ENCODE peak calls at places on chromosomes 4 and X, in seven cellular contexts. X is HAP-1; F is activated T-helper 9 cell treated with anti-CD3 and anti-CD28 coated beads, Interleukin-2, amount 50 U/mL, for 16 hours; D is NT2/D1; G is heart right ventricle; H is right cardiac atrium; J is A549. A is an unnamed sample.

GRCh38 chr4:149914521-149915115 is 99.0 kb upstream of the IQCM start:
- DNase-seq in X (peak), F (no peak), D (peak), G (no peak), H (no peak), J (peak), A (peak)

GRCh38 chr4:67080158-67080557 is 465.1 kb downstream of the CENPC start:
- DNase-seq in X (no peak), F (no peak), D (no peak), G (no peak), H (no peak), J (no peak), A (no peak)

GRCh38 chr4:107619731-107620130 is 100.3 kb downstream of the PAPSS1 start:
- DNase-seq in X (no peak), F (no peak), D (no peak), G (no peak), H (no peak), J (no peak), A (no peak)

GRCh38 chr4:173318648-173319211 is 15.4 kb downstream of the HMGB2 start:
- DNase-seq in X (peak), F (no peak), D (no peak), G (no peak), H (no peak), J (peak), A (no peak)

GRCh38 chr4:128241425-128241913 is 46.1 kb downstream of the PGRMC2 start:
- DNase-seq in X (no peak), F (no peak), D (no peak), G (no peak), H (no peak), J (peak), A (no peak)

GRCh38 chr4:176549161-176549865 is 229.5 kb downstream of the SPCS3 start:
- DNase-seq in X (no peak), F (no peak), D (no peak), G (no peak), H (no peak), J (no peak), A (no peak)

GRCh38 chr4:179361978-179362486 is 1919.8 kb upstream of the AGA start:
- DNase-seq in X (no peak), F (no peak), D (no peak), G (no peak), H (no peak), J (no peak), A (no peak)

GRCh38 chr4:56958111-56958517 is 19.3 kb downstream of the NOA1 start:
- DNase-seq in X (no peak), F (no peak), D (no peak), G (peak), H (peak), J (peak), A (peak)

GRCh38 chrX:7582191-7582590 is 260.8 kb upstream of the VCX start:
- DNase-seq in X (no peak), F (no peak), D (no peak), G (no peak), H (no peak), J (no peak), A (no peak)

GRCh38 chr4:73698217-73698616 is 42.2 kb upstream of the CXCL8 start:
- DNase-seq in X (no peak), F (no peak), D (no peak), G (no peak), H (no peak), J (no peak), A (no peak)

GRCh38 chrX:40192196-40192595 is 94.4 kb upstream of the BCOR start:
- DNase-seq in X (no peak), F (no peak), D (no peak), G (no peak), H (no peak), J (no peak), A (no peak)

GRCh38 chr4:151485541-151486131 is 76.7 kb downstream of the FHIP1A start:
- DNase-seq in X (no peak), F (no peak), D (peak), G (no peak), H (no peak), J (no peak), A (no peak)